ENCODE peak calls at places on chromosomes 13 and 19, in six cellular contexts. One of them, this sample, is unnamed.

GRCh38 chr13:25860862-25861261 is 191.0 kb downstream of the SHISA2 start:
- DNase-seq in H1: no peak
- DNase-seq in A673: no peak
- DNase-seq in OCI-LY7: no peak
- DNase-seq in tibial artery: no peak
- DNase-seq in astrocyte: peak; percentile 81
- DNase-seq in this sample: no peak

GRCh38 chr13:32001392-32001768 is 30.2 kb upstream of the FRY start:
- DNase-seq in H1: no peak
- DNase-seq in A673: peak; percentile 43
- DNase-seq in OCI-LY7: peak; percentile 38
- DNase-seq in tibial artery: no peak
- DNase-seq in astrocyte: peak; percentile 18
- DNase-seq in this sample: peak; percentile 51

GRCh38 chr13:50474094-50474654 is 369.3 kb downstream of the DLEU7 start:
- DNase-seq in H1: no peak
- DNase-seq in A673: no peak
- DNase-seq in OCI-LY7: no peak
- DNase-seq in tibial artery: no peak
- DNase-seq in astrocyte: no peak
- DNase-seq in this sample: no peak

GRCh38 chr13:104809483-104809882 is 1726.0 kb downstream of the EFNB2 start:
- DNase-seq in H1: no peak
- DNase-seq in A673: no peak
- DNase-seq in OCI-LY7: no peak
- DNase-seq in tibial artery: no peak
- DNase-seq in astrocyte: peak; percentile 42
- DNase-seq in this sample: no peak

GRCh38 chr13:30766957-30767603 is 31.7 kb downstream of the ALOX5AP start:
- DNase-seq in H1: no peak
- DNase-seq in A673: no peak
- DNase-seq in OCI-LY7: peak; percentile 58
- DNase-seq in tibial artery: no peak
- DNase-seq in astrocyte: peak; percentile 14
- DNase-seq in this sample: no peak

GRCh38 chr19:41928221-41928683 is at the start of gene ERFL:
- DNase-seq in H1: no peak
- DNase-seq in A673: no peak
- DNase-seq in OCI-LY7: peak; percentile 63
- DNase-seq in tibial artery: no peak
- DNase-seq in astrocyte: no peak
- DNase-seq in this sample: no peak

GRCh38 chr13:100097821-100098220 is 8.9 kb downstream of the PCCA start:
- DNase-seq in H1: no peak
- DNase-seq in A673: no peak
- DNase-seq in OCI-LY7: no peak
- DNase-seq in tibial artery: no peak
- DNase-seq in astrocyte: no peak
- DNase-seq in this sample: no peak

GRCh38 chr13:48838193-48839000 is 137.3 kb upstream of the FNDC3A start:
- DNase-seq in H1: no peak
- DNase-seq in A673: no peak
- DNase-seq in OCI-LY7: no peak
- DNase-seq in tibial artery: no peak
- DNase-seq in astrocyte: no peak
- DNase-seq in this sample: no peak

GRCh38 chr13:31962661-31963345 is 68.8 kb upstream of the FRY start:
- DNase-seq in H1: no peak
- DNase-seq in A673: no peak
- DNase-seq in OCI-LY7: no peak
- DNase-seq in tibial artery: no peak
- DNase-seq in astrocyte: peak; percentile 38
- DNase-seq in this sample: no peak

GRCh38 chr13:28451482-28452217 is 43.3 kb downstream of the FLT1 start:
- DNase-seq in H1: no peak
- DNase-seq in A673: no peak
- DNase-seq in OCI-LY7: no peak
- DNase-seq in tibial artery: no peak
- DNase-seq in astrocyte: no peak
- DNase-seq in this sample: no peak

GRCh38 chr19:55441319-55441691 is 1.8 kb downstream of the SHISA7 start:
- DNase-seq in H1: no peak
- DNase-seq in A673: no peak
- DNase-seq in OCI-LY7: no peak
- DNase-seq in tibial artery: no peak
- DNase-seq in astrocyte: no peak
- DNase-seq in this sample: no peak

GRCh38 chr19:45971260-45971902 is 2.3 kb downstream of the NOVA2 start:
- DNase-seq in H1: no peak
- DNase-seq in A673: no peak
- DNase-seq in OCI-LY7: no peak
- DNase-seq in tibial artery: no peak
- DNase-seq in astrocyte: no peak
- DNase-seq in this sample: peak; percentile 41

GRCh38 chr19:55563261-55563690 is 17.4 kb downstream of the ZNF579 start:
- DNase-seq in H1: no peak
- DNase-seq in A673: no peak
- DNase-seq in OCI-LY7: no peak
- DNase-seq in tibial artery: no peak
- DNase-seq in astrocyte: peak; percentile 20
- DNase-seq in this sample: peak; percentile 79

GRCh38 chr13:45849408-45849807 is 2.1 kb downstream of the SIAH3 start:
- DNase-seq in H1: no peak
- DNase-seq in A673: no peak
- DNase-seq in OCI-LY7: no peak
- DNase-seq in tibial artery: no peak
- DNase-seq in astrocyte: no peak
- DNase-seq in this sample: no peak

GRCh38 chr19:50553134-50553703 is 15.0 kb downstream of the LRRC4B start:
- DNase-seq in H1: no peak
- DNase-seq in A673: no peak
- DNase-seq in OCI-LY7: no peak
- DNase-seq in tibial artery: no peak
- DNase-seq in astrocyte: no peak
- DNase-seq in this sample: no peak
- H3K27ac ChIP-seq in H1: no peak overlapping the region
- H3K27ac ChIP-seq in A673: no peak overlapping the region
- H3K27ac ChIP-seq in OCI-LY7: no peak overlapping the region
- H3K27ac ChIP-seq in tibial artery: no peak overlapping the region
- H3K27ac ChIP-seq in astrocyte: no peak overlapping the region
- H3K27ac ChIP-seq in this sample: no peak overlapping the region

DNA sequence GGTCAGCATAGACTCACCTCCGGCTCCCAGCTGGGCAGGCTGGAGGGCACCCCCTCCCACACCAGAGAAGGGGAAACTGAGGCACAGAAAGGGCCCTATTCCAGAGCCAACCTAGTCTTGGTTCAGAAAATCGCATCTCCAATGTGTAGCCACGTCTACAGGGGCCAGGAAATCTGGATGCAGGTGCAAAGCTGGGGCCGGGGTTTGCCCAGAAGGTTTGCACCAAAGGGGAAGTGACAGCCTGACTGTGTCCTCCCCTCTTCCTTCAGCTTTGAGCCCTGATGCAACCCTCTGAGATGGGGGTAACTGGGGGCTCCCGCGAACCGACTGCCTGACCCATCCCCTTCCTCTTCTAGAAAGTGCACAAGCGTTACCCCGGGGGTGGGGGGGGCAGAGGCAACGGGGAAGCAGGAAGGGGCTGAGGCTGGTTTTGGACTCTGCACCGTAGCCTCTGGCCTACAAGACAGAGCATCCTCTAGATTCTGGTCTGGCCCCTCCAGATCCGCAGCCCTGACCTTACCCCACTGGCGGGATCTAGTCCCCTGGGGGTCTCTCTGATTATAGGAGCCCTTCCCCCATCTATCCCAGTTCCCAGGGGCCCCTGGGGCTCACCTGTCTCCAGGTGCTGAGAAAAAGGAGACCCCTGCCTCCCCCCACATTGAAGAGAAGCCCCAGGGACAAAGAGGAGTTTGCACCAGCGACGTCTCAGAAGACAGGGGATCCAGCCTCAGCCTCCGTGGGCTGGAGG is 1.1 kb upstream of the ONECUT3 start:
- DNase-seq in H1: no peak
- DNase-seq in A673: no peak
- DNase-seq in OCI-LY7: peak; percentile 65
- DNase-seq in tibial artery: no peak
- DNase-seq in astrocyte: no peak
- DNase-seq in this sample: no peak
- H3K4me1 ChIP-seq in H1: peaks cover 48% of the 10 kb centered on the region
- H3K4me1 ChIP-seq in A673: no peaks in the 10 kb centered on the region
- H3K4me1 ChIP-seq in OCI-LY7: peaks cover 28% of the 10 kb centered on the region
- H3K4me1 ChIP-seq in tibial artery: peaks cover 50% of the 10 kb centered on the region
- H3K4me1 ChIP-seq in astrocyte: no peaks in the 10 kb centered on the region
- H3K4me1 ChIP-seq in this sample: peaks cover 41% of the 10 kb centered on the region

GRCh38 chr19:30690525-30690924 is 318.3 kb downstream of the ZNF536 start:
- DNase-seq in H1: no peak
- DNase-seq in A673: no peak
- DNase-seq in OCI-LY7: no peak
- DNase-seq in tibial artery: no peak
- DNase-seq in astrocyte: no peak
- DNase-seq in this sample: no peak

GRCh38 chr19:30690935-30691505 is 318.8 kb downstream of the ZNF536 start:
- DNase-seq in H1: no peak
- DNase-seq in A673: no peak
- DNase-seq in OCI-LY7: no peak
- DNase-seq in tibial artery: no peak
- DNase-seq in astrocyte: no peak
- DNase-seq in this sample: no peak

GRCh38 chr19:30693179-30693578 is 321.0 kb downstream of the ZNF536 start:
- DNase-seq in H1: no peak
- DNase-seq in A673: peak; percentile 77
- DNase-seq in OCI-LY7: no peak
- DNase-seq in tibial artery: no peak
- DNase-seq in astrocyte: no peak
- DNase-seq in this sample: no peak

GRCh38 chr19:30692517-30692870 is 320.3 kb downstream of the ZNF536 start:
- DNase-seq in H1: no peak
- DNase-seq in A673: peak; percentile 53
- DNase-seq in OCI-LY7: no peak
- DNase-seq in tibial artery: no peak
- DNase-seq in astrocyte: no peak
- DNase-seq in this sample: no peak

GRCh38 chr19:30691767-30692516 is 319.8 kb downstream of the ZNF536 start:
- DNase-seq in H1: no peak
- DNase-seq in A673: peak; percentile 32
- DNase-seq in OCI-LY7: no peak
- DNase-seq in tibial artery: no peak
- DNase-seq in astrocyte: no peak
- DNase-seq in this sample: no peak
- H3K27ac ChIP-seq in H1: no peak overlapping the region
- H3K27ac ChIP-seq in A673: peak overlapping the region; percentile 84
- H3K27ac ChIP-seq in OCI-LY7: no peak overlapping the region
- H3K27ac ChIP-seq in tibial artery: no peak overlapping the region
- H3K27ac ChIP-seq in astrocyte: no peak overlapping the region
- H3K27ac ChIP-seq in this sample: peak overlapping the region; percentile 30

DNA sequence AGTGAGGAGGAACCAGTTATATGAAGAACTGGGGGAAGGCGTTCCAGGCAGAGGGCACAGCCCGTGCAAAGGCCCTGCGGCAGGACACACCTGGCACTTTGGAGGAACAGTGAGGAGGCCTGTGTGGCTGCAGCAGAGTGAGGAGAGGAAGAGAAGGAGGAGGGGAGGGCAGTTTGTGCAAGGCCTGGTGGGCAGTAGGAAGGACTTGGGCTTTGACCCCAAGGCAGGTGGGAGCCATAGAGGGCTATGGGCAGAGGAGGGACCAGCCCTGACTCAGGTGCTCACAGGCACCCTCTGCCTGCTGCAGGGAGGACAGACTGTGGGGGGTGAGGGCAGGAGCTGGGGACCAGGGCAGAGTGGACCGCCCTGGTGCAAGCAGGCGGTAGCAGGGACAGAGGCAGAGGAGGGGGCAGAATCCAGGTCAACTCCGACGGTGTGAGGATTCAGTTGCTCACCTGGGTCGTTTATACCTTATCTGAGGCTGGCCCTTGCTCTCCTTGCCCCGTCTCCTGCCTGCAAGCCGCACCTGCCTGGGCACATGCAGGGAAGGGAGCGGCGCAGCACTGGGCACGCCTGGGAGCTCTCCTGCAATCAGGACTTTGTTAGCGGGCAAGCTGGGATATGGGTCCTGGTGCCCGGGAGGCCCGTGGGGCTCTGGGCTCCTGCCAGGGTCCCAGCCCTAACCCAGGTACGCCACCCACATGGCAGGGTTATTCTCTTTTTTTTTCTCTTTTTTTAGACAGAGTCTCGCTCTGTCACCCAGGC is 34.8 kb downstream of the NFIC start:
- DNase-seq in H1: no peak
- DNase-seq in A673: no peak
- DNase-seq in OCI-LY7: no peak
- DNase-seq in tibial artery: no peak
- DNase-seq in astrocyte: no peak
- DNase-seq in this sample: no peak
- H3K4me1 ChIP-seq in H1: peaks cover 14% of the 10 kb centered on the region
- H3K4me1 ChIP-seq in A673: peaks cover 22% of the 10 kb centered on the region
- H3K4me1 ChIP-seq in OCI-LY7: no peaks in the 10 kb centered on the region
- H3K4me1 ChIP-seq in tibial artery: peaks cover 93% of the 10 kb centered on the region
- H3K4me1 ChIP-seq in astrocyte: peaks cover 36% of the 10 kb centered on the region
- H3K4me1 ChIP-seq in this sample: peaks cover 94% of the 10 kb centered on the region

DNA sequence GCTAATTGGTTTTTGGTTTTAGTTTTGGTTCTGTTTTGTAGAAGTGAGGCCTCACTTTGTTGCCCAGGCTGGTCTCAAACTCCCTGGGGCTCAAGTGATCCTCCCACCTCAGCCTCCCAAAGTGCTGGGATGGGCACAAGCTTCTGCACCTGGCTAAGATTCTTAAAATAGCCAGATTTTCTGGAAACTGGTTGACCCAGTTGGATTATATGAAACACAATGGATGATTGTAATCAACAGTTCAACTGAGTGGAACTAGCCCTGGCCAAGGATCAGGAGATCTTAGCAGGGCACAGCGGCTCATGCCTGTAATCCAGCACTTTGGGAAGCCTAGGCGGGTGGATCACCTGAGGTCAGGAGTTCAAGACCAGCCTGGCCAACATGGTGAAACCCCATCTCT is 29.6 kb upstream of the MRI1 start:
- DNase-seq in H1: no peak
- DNase-seq in A673: no peak
- DNase-seq in OCI-LY7: no peak
- DNase-seq in tibial artery: no peak
- DNase-seq in astrocyte: no peak
- DNase-seq in this sample: no peak
- H3K27ac ChIP-seq in H1: no peak overlapping the region
- H3K27ac ChIP-seq in A673: no peak overlapping the region
- H3K27ac ChIP-seq in OCI-LY7: no peak overlapping the region
- H3K27ac ChIP-seq in tibial artery: no peak overlapping the region
- H3K27ac ChIP-seq in astrocyte: no peak overlapping the region
- H3K27ac ChIP-seq in this sample: no peak overlapping the region

This sample was measured in left ventricle myocardium inferior.